ENCODE peak calls at places on chromosomes 6 and 20, in six cellular contexts. U is NCI-H1417, H is astrocyte, K is AG09319, A is left colon, P is A673. X is an unnamed sample.

GRCh38 chr20:57383447-57384347 is 7.5 kb upstream of the RBM38 start:
- DNase-seq in P (no peak), A (peak), K (no peak), H (no peak), U (no peak), X (no peak)

GRCh38 chr20:61968036-61968810 is 97.5 kb downstream of the TAF4 start:
- DNase-seq in U (no peak), H (no peak), P (no peak), K (no peak), A (no peak), X (no peak)

GRCh38 chr6:108847738-108848115 is 495 bp upstream of the ARMC2 start:
- DNase-seq in P (no peak), U (no peak), A (no peak), H (no peak), K (no peak), X (no peak)

GRCh38 chr20:3812259-3812681 is 8.1 kb upstream of the AP5S1 start:
- DNase-seq in A (peak), P (no peak), U (no peak), K (no peak), H (no peak), X (no peak)

GRCh38 chr20:9128586-9128985 is 59.7 kb downstream of the PLCB4 start:
- DNase-seq in A (no peak), H (no peak), K (no peak), P (no peak), U (no peak), X (no peak)

GRCh38 chr6:48199502-48199901 is 88.5 kb upstream of the PTCHD4 start:
- DNase-seq in A (no peak), P (no peak), U (no peak), H (no peak), K (no peak), X (peak)

GRCh38 chr6:41488392-41489129 is 57.6 kb upstream of the FOXP4 start:
- DNase-seq in H (peak), U (no peak), P (no peak), K (peak), A (no peak), X (peak)

GRCh38 chr6:125421853-125422252 is 120.1 kb upstream of the HDDC2 start:
- DNase-seq in P (no peak), H (peak), U (no peak), A (no peak), K (no peak), X (peak)

GRCh38 chr6:167944130-167944529 is 53.3 kb upstream of the KIF25 start:
- DNase-seq in A (no peak), P (no peak), U (no peak), K (no peak), H (no peak), X (no peak)

GRCh38 chr6:158031445-158032353 is 50.0 kb downstream of the SYNJ2 start:
- DNase-seq in A (peak), K (peak), H (peak), P (peak), U (no peak), X (peak)

GRCh38 chr6:149862901-149863595 is 1.1 kb downstream of the LRP11 start:
- DNase-seq in P (peak), A (peak), U (peak), H (peak), K (peak), X (peak)

GRCh38 chr6:106882601-106883518 is 91.7 kb downstream of the CD24 start:
- DNase-seq in K (no peak), A (peak), P (no peak), U (no peak), H (no peak), X (peak)

GRCh38 chr6:15351631-15352030 is 105.8 kb downstream of the JARID2 start:
- DNase-seq in P (no peak), U (no peak), A (peak), H (peak), K (peak), X (no peak)

GRCh38 chr6:31130751-31131150 is 8.1 kb downstream of the PSORS1C2 start:
- DNase-seq in A (no peak), K (no peak), U (no peak), H (no peak), P (no peak), X (no peak)

GRCh38 chr20:57458400-57459160 is 66.4 kb downstream of the CTCFL start:
- DNase-seq in U (no peak), K (no peak), H (no peak), A (no peak), P (no peak), X (no peak)

GRCh38 chr6:133242761-133243590 is 1.8 kb downstream of the EYA4 start:
- DNase-seq in K (no peak), U (peak), H (no peak), A (no peak), P (peak), X (peak)

GRCh38 chr20:62905536-62906117 is 20.7 kb downstream of the DIDO1 start:
- DNase-seq in K (no peak), A (no peak), H (no peak), U (no peak), P (no peak), X (no peak)

GRCh38 chr6:83250235-83250634 is 57.1 kb downstream of the RWDD2A start:
- DNase-seq in U (no peak), K (no peak), P (no peak), A (no peak), H (no peak), X (no peak)

GRCh38 chr20:50464026-50464724 is 46.0 kb upstream of the PTPN1 start:
- DNase-seq in P (peak), H (no peak), U (peak), A (no peak), K (no peak), X (peak)

GRCh38 chr20:5973172-5973571 is 22.7 kb downstream of the MCM8 start:
- DNase-seq in H (peak), K (no peak), U (no peak), A (no peak), P (no peak), X (no peak)

GRCh38 chr20:45934046-45934586 is 367 bp upstream of the PCIF1 start:
- DNase-seq in A (peak), U (peak), K (no peak), H (peak), P (peak), X (peak)

GRCh38 chr20:49571553-49571835 is 3.6 kb upstream of the PTGIS start:
- DNase-seq in A (no peak), P (no peak), H (no peak), U (no peak), K (no peak), X (no peak)

GRCh38 chr6:169592558-169592957 is 109.3 kb downstream of the WDR27 start:
- DNase-seq in A (no peak), P (no peak), K (no peak), U (no peak), H (peak), X (no peak)

GRCh38 chr20:63310265-63310971 is 17.4 kb downstream of the COL20A1 start:
- DNase-seq in K (no peak), H (no peak), A (no peak), P (no peak), U (no peak), X (no peak)

GRCh38 chr20:62652051-62652893 is 10.0 kb downstream of the SLCO4A1 start:
- DNase-seq in K (peak), P (peak), H (peak), A (peak), U (no peak), X (no peak)

GRCh38 chr20:2693286-2693995 is 861 bp downstream of the EBF4 start:
- DNase-seq in U (no peak), A (no peak), P (peak), K (no peak), H (no peak), X (peak)

X was measured in NCI-H69.